ENCODE peak calls at places on chromosomes 13 and 19, in six cellular contexts. E is prostate gland, O is fibroblast of mammary gland, S is tibial artery, A is neural progenitor cell, G is BJ. H is an unnamed sample.

GRCh38 chr13:72341904-72342303 is 385.5 kb downstream of the MZT1 start:
- DNase-seq in G (no peak), A (peak; percentile 8), E (no peak), O (no peak), S (no peak), H (no peak)

GRCh38 chr19:959935-960502 is 24.1 kb upstream of the WDR18 start:
- DNase-seq in G (no peak), O (no peak), A (peak; percentile 41), S (no peak), E (no peak), H (no peak)

GRCh38 chr13:32824671-32825070 is 191.6 kb upstream of the KL start:
- DNase-seq in O (peak; percentile 89), A (peak; percentile 16), G (peak; percentile 73), S (no peak), E (no peak), H (no peak)

GRCh38 chr19:13208131-13208963 is 58.1 kb downstream of the IER2 start:
- DNase-seq in O (peak; percentile 82), G (no peak), E (no peak), S (peak; percentile 67), A (peak; percentile 38), H (peak; percentile 64)

GRCh38 chr19:50564229-50565105 is 3.8 kb downstream of the LRRC4B start:
- DNase-seq in O (no peak), G (no peak), E (no peak), S (no peak), A (no peak), H (no peak)

GRCh38 chr19:55178781-55179569 is 1.1 kb downstream of the SYT5 start:
- DNase-seq in S (no peak), E (no peak), O (peak; percentile 84), A (peak; percentile 97), G (no peak), H (peak; percentile 59)

GRCh38 chr13:65926750-65927171 is 1303.4 kb downstream of the PCDH9 start:
- DNase-seq in G (no peak), A (peak; percentile 60), S (no peak), O (no peak), E (peak; percentile 5), H (no peak)

GRCh38 chr13:27976362-27977177 is 7.5 kb upstream of the CDX2 start:
- DNase-seq in A (no peak), G (no peak), S (peak; percentile 28), E (no peak), O (no peak), H (no peak)

DNA sequence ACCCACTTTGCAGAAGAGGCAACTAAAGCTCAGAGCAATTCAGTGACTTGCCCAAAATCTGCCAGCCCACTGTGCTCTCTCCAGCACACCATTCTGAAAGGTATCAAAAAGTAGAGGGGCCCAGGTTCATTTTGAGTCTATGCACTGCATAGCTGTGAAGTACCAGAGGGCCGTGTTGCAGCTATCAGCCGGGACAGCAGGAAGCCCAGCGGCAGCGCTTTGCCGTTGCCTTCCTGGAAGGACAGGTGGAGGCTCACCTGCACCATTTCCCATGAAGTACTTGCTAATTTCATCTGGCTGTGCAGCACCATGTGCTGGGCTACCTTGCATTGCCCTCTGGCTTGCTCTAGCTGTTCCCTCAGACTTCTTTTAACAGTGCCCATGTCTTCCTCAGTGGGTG is 2.7 kb upstream of the SERPINE3 start:
- DNase-seq in G (no peak), E (no peak), S (no peak), O (no peak), A (no peak), H (no peak)
- TF ChIP-seq CTCF in G (no peak), E (no peak), S (no peak), O (no peak), A (no peak), H (no peak)

GRCh38 chr19:58555920-58556632 is 1.2 kb upstream of the CHMP2A start:
- DNase-seq in G (no peak), A (no peak), S (peak; percentile 63), O (no peak), E (no peak), H (peak; percentile 31)

GRCh38 chr19:58556633-58557252 is 1.7 kb downstream of the UBE2M start:
- DNase-seq in G (no peak), S (peak; percentile 59), O (no peak), A (no peak), E (no peak), H (peak; percentile 30)

GRCh38 chr19:58553799-58554493 is 959 bp downstream of the CHMP2A start:
- DNase-seq in S (peak; percentile 66), E (no peak), G (no peak), O (no peak), A (no peak), H (no peak)

GRCh38 chr19:58555369-58555885 is 522 bp upstream of the CHMP2A start:
- DNase-seq in A (no peak), E (no peak), O (no peak), G (no peak), S (no peak), H (peak; percentile 32)

GRCh38 chr19:58554494-58555368 is at the start of gene CHMP2A:
- DNase-seq in A (peak; percentile 99), G (peak; percentile 72), S (peak; percentile 100), O (peak; percentile 94), E (peak; percentile 96), H (peak; percentile 99)
- TF ChIP-seq CTCF in A (no peak), G (no peak), S (no peak), O (no peak), E (no peak), H (no peak)

DNA sequence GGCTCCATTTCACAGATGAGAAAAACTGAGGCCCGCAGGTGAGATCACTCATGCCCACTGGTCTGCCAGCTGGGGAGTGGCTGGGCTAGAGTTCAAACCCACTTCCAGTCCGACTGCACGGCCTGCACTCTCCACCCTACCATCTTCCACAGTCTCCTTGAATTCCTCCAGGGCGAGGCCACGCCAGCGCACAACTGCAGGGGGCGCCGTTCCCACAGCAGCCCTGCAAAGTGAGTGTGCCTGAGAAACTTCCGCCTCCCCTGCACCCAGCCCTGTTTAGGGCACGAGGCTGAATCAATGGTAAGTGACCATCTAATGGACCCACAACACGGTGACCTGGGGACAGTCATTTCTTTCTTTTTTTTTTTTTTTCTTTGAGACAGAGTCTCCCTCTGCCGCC is 829 bp upstream of the ATCAY start:
- DNase-seq in O (no peak), G (no peak), E (no peak), S (no peak), A (no peak), H (no peak)
- TF ChIP-seq CTCF in O (no peak), G (no peak), E (no peak), S (no peak), A (peak; percentile 42), H (no peak)

DNA sequence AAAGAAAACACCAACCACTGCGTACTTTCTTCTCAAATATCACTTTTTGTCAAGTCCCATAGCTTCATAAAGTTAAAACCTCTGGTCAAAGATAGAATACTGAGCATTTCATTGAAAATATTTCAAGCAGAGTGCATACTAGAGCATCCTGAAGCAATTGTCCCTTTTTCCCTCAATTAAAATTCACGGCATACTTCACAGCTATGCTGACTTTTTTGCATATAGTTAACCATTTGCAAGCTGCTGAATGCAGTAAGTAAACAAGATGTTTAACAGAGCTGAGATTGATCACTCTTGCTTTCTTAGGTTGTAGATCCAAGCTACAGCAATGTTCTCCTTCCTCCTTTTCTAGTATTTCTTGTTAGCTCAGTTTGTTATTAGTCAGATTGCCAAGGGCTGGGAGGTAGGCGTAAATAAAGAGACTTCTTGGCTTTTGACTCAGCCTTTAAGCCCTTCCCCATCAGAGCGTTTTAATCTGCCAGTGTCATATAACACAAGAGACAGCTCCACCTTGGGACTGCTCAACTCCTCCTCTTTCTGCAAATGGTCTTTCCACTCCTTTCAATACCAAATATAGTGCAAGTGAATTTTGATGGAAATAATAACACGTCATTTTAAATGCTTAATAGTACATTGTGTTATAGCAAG is at the start of gene SLITRK6:
- DNase-seq in O (peak; percentile 48), E (peak; percentile 74), S (no peak), G (peak; percentile 47), A (peak; percentile 74), H (no peak)
- TF ChIP-seq CTCF in O (no peak), E (no peak), S (no peak), G (peak; percentile 27), A (peak; percentile 27), H (no peak)

DNA sequence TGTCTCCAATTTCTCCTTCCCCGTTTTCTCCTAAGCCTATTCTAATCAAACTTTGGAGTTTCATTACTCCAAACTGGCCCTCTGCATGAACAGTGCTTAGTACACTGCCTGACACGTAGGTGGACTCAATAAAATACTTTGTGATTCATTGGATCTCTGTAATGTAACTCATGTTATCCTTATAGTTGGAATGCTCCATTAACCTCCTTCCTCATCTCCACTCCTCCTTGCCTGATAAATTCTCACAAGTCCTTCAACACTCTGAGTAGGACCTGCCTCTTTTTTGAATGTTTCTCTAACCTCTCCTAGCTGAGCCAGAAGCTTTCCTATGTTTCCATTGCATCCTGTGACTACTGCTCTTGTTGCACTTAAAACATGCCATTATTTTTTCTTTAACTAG is 86.0 kb upstream of the FBXL3 start:
- DNase-seq in G (no peak), E (no peak), O (no peak), S (no peak), A (no peak), H (no peak)
- TF ChIP-seq CTCF in G (no peak), E (no peak), O (no peak), S (no peak), A (no peak), H (no peak)

DNA sequence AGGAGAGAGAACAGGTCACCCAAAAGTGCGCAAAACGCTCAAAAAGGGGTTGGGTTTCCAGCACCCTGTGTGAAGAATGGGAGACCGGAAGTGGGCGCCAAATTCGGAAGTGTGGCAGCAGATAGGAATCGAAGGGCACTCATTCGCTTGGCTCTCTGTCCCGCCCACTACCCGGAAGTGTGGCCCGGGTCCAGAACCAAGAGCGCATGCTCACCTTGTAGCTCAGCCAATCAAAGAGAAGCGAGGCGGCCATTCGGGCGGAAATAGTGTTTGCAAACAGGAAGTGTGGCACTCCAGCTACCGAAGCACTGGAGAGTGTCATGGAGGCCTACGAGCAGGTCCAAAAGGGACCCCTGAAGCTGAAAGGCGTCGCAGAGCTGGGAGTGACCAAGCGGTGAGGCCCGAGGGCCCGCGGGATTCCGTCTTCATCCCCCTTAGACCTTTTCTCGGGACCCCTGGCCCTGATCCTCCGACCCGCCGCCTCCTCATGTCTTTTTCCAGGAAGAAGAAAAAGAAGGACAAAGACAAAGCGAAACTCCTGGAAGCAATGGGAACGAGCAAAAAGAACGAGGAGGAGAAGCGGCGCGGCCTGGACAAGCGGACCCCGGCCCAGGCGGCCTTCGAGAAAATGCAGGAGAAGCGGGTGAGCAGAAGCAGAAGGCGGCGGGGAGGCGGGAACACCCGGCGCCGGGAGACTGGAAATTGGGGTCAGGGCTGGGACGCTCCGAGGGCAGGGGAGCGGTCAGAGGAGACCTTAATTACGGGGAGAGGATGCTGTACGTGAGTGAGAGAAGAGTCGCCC is at the start of gene FAM32A:
- DNase-seq in E (peak; percentile 97), G (peak; percentile 96), A (peak; percentile 98), S (peak; percentile 100), O (peak; percentile 98), H (peak; percentile 99)
- TF ChIP-seq CTCF in E (peak; percentile 10), G (peak; percentile 25), A (peak; percentile 57), S (peak; percentile 29), O (peak; percentile 15), H (no peak)

H was measured in CD14-positive monocyte.